ENCODE peak calls at places on chromosome 1, in six cellular contexts. K, R, Q, N, C and U are unnamed samples.

GRCh38 chr1:10152709-10153284 is 57.6 kb upstream of the KIF1B start:
- DNase-seq in K (peak), R (peak), Q (no peak), N (no peak), C (no peak), U (peak)

GRCh38 chr1:175833502-175833901 is 90.1 kb upstream of the TNR start:
- DNase-seq in K (no peak), R (no peak), Q (peak), N (no peak), C (no peak), U (no peak)

GRCh38 chr1:89306273-89306672 is 33.6 kb upstream of the GBP5 start:
- DNase-seq in K (no peak), R (no peak), Q (no peak), N (no peak), C (no peak), U (no peak)

GRCh38 chr1:160207118-160207650 is 2.0 kb downstream of the PEA15 start:
- DNase-seq in K (no peak), R (no peak), Q (no peak), N (no peak), C (no peak), U (no peak)

GRCh38 chr1:101996830-101997485 is at the start of gene OLFM3:
- DNase-seq in K (no peak), R (peak), Q (no peak), N (peak), C (no peak), U (no peak)

GRCh38 chr1:201229095-201229494 is 38.5 kb downstream of the IGFN1 start:
- DNase-seq in K (no peak), R (no peak), Q (peak), N (no peak), C (no peak), U (no peak)

GRCh38 chr1:205630241-205630640 is 1.6 kb downstream of the ELK4 start:
- DNase-seq in K (peak), R (no peak), Q (no peak), N (no peak), C (no peak), U (peak)

GRCh38 chr1:29696656-29697390 is 460.5 kb downstream of the PTPRU start:
- DNase-seq in K (no peak), R (no peak), Q (no peak), N (no peak), C (no peak), U (no peak)

GRCh38 chr1:35058990-35059389 is 20.2 kb upstream of the ZMYM1 start:
- DNase-seq in K (no peak), R (no peak), Q (no peak), N (no peak), C (no peak), U (no peak)

GRCh38 chr1:27335506-27336422 is 6.1 kb upstream of the SYTL1 start:
- DNase-seq in K (no peak), R (no peak), Q (no peak), N (no peak), C (no peak), U (no peak)

GRCh38 chr1:26913754-26914619 is at the start of gene NR0B2:
- DNase-seq in K (peak), R (no peak), Q (no peak), N (peak), C (no peak), U (no peak)

GRCh38 chr1:160953030-160953429 is 1.6 kb downstream of the ITLN2 start:
- DNase-seq in K (no peak), R (no peak), Q (no peak), N (no peak), C (no peak), U (no peak)

GRCh38 chr1:170967042-170967910 is 31.9 kb downstream of the MROH9 start:
- DNase-seq in K (peak), R (peak), Q (no peak), N (no peak), C (peak), U (peak)